ENCODE peak calls at places on chromosomes 4 and X, in nine cellular contexts. N is tibial artery; R is adrenal gland; L is CD4-positive, alpha-beta memory T cell; X is GM23248; F is suprapubic skin; A is left lung; E is A549; U is stomach. G is an unnamed sample.
A peak's percentile ranks its signal among the peaks of the same experiment; 100 is the strongest.

GRCh38 chr4:168319486-168320019 is 1.0 kb upstream of the DDX60 start:
- DNase-seq in N (no peak), R (no peak), L (no peak), X (no peak), F (no peak), A (no peak), E (no peak), U (no peak), G (no peak)

GRCh38 chr4:91436556-91436955 is 867.2 kb upstream of the GRID2 start:
- DNase-seq in N (no peak), R (no peak), L (no peak), X (no peak), F (no peak), A (no peak), E (no peak), U (no peak), G (no peak)

GRCh38 chrX:21374163-21374993 is at the start of gene CNKSR2:
- DNase-seq in N (peak; percentile 18), R (peak; percentile 28), L (peak; percentile 60), X (peak; percentile 50), F (no peak), A (peak; percentile 53), E (peak; percentile 78), U (peak; percentile 65), G (peak; percentile 77)

GRCh38 chrX:40471965-40472648 is 108.7 kb upstream of the ATP6AP2 start:
- DNase-seq in N (no peak), R (no peak), L (no peak), X (peak; percentile 47), F (no peak), A (peak; percentile 37), E (peak; percentile 10), U (peak; percentile 38), G (peak; percentile 55)

GRCh38 chr4:8315343-8316250 is 46.0 kb downstream of the HTRA3 start:
- DNase-seq in N (no peak), R (peak; percentile 79), L (no peak), X (peak; percentile 91), F (peak; percentile 80), A (peak; percentile 61), E (peak; percentile 64), U (peak; percentile 61), G (peak; percentile 77)

GRCh38 chrX:45164021-45164621 is 36.6 kb downstream of the DIPK2B start:
- DNase-seq in N (no peak), R (peak; percentile 48), L (no peak), X (no peak), F (no peak), A (no peak), E (no peak), U (peak; percentile 72), G (peak; percentile 75)

GRCh38 chr4:143282170-143282760 is 54.4 kb upstream of the GAB1 start:
- DNase-seq in N (no peak), R (no peak), L (no peak), X (no peak), F (no peak), A (no peak), E (no peak), U (no peak), G (no peak)

GRCh38 chr4:17082186-17082585 is 183.7 kb upstream of the LDB2 start:
- DNase-seq in N (no peak), R (no peak), L (no peak), X (peak; percentile 73), F (no peak), A (no peak), E (no peak), U (no peak), G (no peak)

GRCh38 chrX:373641-374471 is 12.9 kb downstream of the PPP2R3B start:
- DNase-seq in N (no peak), R (no peak), L (peak; percentile 12), X (peak; percentile 55), F (no peak), A (no peak), E (peak; percentile 50), U (no peak), G (peak; percentile 75)

GRCh38 chr4:150098214-150098613 is 20.0 kb downstream of the DCLK2 start:
- DNase-seq in N (no peak), R (no peak), L (no peak), X (no peak), F (no peak), A (no peak), E (no peak), U (no peak), G (no peak)

GRCh38 chr4:7186516-7187296 is 5.6 kb upstream of the SORCS2 start:
- DNase-seq in N (peak; percentile 11), R (no peak), L (no peak), X (no peak), F (peak; percentile 62), A (peak; percentile 20), E (no peak), U (no peak), G (no peak)

GRCh38 chr4:80266267-80266901 is at the start of gene FGF5:
- DNase-seq in N (peak; percentile 38), R (no peak), L (no peak), X (peak; percentile 99), F (no peak), A (no peak), E (no peak), U (no peak), G (peak; percentile 62)

GRCh38 chrX:16772460-16772859 is 13.8 kb upstream of the TXLNG start:
- DNase-seq in N (no peak), R (no peak), L (no peak), X (no peak), F (no peak), A (no peak), E (peak; percentile 61), U (no peak), G (no peak)

GRCh38 chrX:39969099-39969825 is 128.5 kb downstream of the BCOR start:
- DNase-seq in N (no peak), R (no peak), L (peak; percentile 4), X (no peak), F (no peak), A (no peak), E (no peak), U (no peak), G (no peak)

GRCh38 chr4:149972407-149972806 is 105.8 kb upstream of the DCLK2 start:
- DNase-seq in N (no peak), R (no peak), L (no peak), X (no peak), F (no peak), A (no peak), E (no peak), U (no peak), G (no peak)

GRCh38 chr4:107824367-107825071 is at the start of gene SGMS2:
- DNase-seq in N (peak; percentile 91), R (peak; percentile 94), L (no peak), X (peak; percentile 97), F (peak; percentile 95), A (peak; percentile 93), E (peak; percentile 87), U (peak; percentile 93), G (peak; percentile 92)

DNA sequence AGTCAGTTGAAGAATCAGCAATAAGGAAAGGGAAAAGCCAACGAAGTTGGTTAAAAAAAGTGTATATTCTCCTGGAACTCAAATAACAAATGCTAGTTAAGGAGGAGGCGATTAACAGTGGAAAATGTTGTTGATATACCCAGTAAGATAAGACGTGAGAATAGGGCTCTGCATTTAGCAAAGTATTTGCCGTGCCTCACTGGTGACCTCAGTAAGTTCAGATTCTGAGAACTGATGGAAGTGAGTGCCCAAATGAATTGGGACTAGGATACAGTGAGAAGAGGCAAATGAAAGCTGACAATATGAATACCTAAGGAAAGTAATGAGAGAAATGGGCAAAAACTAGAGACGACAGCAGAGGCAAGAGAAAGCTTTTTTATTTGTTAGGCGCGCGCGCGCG is 3.5 kb downstream of the TECRL start:
- DNase-seq in N (no peak), R (no peak), L (no peak), X (no peak), F (no peak), A (no peak), E (no peak), U (no peak), G (no peak)
- H3K4me3 ChIP-seq in N (no peak overlapping the region), R (no peak overlapping the region), L (no peak overlapping the region), X (no peak overlapping the region), F (no peak overlapping the region), A (no peak overlapping the region), E (no peak overlapping the region), U (no peak overlapping the region), G (peak overlapping the region; percentile 63)

DNA sequence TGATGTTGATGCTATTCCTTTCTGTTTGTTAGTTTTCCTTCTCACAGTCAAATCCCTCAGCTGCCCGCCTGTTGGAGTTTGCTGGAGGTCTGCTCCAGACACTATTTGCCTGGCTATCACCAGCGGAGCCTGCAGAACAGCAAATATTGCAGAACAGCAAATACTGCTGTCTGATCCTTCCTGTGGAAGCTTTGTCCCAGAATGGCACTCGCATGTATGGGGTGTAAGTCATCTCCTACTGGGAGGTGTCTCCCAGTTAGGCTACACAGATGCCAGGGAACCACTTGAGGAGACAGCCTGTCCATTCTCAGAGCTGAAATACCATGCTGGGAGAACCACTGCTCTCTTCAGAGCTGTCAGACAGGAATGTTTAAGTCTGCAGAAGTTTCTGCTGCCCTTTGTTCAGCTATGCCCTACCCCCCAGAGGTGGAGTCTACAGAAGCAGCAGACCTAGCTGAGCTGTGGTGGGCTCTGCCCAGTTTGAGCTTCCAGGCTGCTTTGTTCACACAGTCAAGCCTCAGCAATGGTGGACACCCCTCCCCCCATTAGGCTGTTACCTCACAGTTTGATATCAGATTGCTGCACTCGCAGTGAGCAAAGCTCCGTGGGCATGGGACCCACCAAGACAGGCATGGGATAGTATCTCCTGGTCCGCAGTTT is 74.9 kb downstream of the SPIN3 start:
- DNase-seq in N (no peak), R (no peak), L (no peak), X (no peak), F (no peak), A (no peak), E (no peak), U (no peak), G (no peak)
- H3K9me3 ChIP-seq in N (peaks cover 8% of the 10 kb centered on the region), R (no peaks in the 10 kb centered on the region), L (no peaks in the 10 kb centered on the region), X (no peaks in the 10 kb centered on the region), F (no peaks in the 10 kb centered on the region), A (no peaks in the 10 kb centered on the region), E (no peaks in the 10 kb centered on the region), U (peaks cover 39% of the 10 kb centered on the region), G (no peaks in the 10 kb centered on the region)

GRCh38 chr4:38180456-38180855 is 220.3 kb downstream of the PTTG2 start:
- DNase-seq in N (no peak), R (no peak), L (no peak), X (peak; percentile 20), F (no peak), A (no peak), E (no peak), U (no peak), G (no peak)
- H3K4me1 ChIP-seq in N (peaks cover 8% of the 10 kb centered on the region), R (no peaks in the 10 kb centered on the region), L (peaks cover 39% of the 10 kb centered on the region), X (peaks cover 21% of the 10 kb centered on the region), F (peaks cover 32% of the 10 kb centered on the region), A (peaks cover 40% of the 10 kb centered on the region), E (peaks cover 11% of the 10 kb centered on the region), U (peaks cover 49% of the 10 kb centered on the region), G (no peaks in the 10 kb centered on the region)

DNA sequence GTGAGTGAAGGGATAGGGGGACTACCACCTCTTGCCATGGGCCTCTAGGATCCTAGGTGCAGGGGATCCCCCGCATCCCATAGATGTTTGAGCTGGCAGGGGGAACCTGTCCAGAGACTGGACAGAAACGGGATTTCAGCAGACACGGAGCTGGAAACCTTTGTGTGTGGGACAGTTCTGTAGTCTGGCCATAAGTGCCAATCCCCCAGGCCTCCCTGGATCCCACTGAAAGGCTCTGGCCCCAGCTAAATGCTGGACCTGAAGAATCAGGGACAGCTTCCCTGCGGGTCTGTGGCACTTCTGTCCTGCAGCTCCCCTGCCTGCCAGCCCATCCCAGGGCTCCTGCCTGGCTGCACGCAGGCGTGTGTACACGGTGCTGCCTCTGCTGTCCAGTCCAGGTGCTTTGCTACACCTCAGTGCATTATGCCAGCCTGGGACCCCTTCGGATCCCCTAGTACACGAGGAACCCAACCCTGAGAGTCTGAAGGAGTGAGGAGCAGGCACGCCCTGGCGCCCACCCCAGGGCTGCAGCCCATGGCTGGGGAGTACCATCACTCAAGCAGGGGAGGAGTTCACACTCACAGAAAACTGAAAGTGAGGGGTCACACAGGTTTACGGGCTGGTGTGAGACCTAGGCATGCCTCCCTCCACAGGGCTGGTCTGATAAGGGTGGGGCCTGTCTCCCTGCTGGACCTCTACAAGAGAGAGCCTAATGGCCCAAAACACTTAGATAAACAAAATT is 703.0 kb downstream of the ARAP2 start:
- DNase-seq in N (no peak), R (no peak), L (no peak), X (no peak), F (no peak), A (no peak), E (no peak), U (no peak), G (no peak)
- H3K4me3 ChIP-seq in N (no peak overlapping the region), R (no peak overlapping the region), L (no peak overlapping the region), X (no peak overlapping the region), F (no peak overlapping the region), A (no peak overlapping the region), E (no peak overlapping the region), U (no peak overlapping the region), G (no peak overlapping the region)

G was measured in right cardiac atrium.